ENCODE peak calls at places on chromosomes 3 and 15, in seven cellular contexts. C, J, K, P, W, Q and Y are unnamed samples.

GRCh38 chr3:72282918-72283317 is 498.0 kb upstream of the PROK2 start:
- DNase-seq in C (no peak), J (no peak), K (no peak), P (no peak), W (no peak), Q (no peak), Y (no peak)

GRCh38 chr3:29758108-29759020 is 477.5 kb downstream of the RBMS3 start:
- DNase-seq in C (no peak), J (no peak), K (peak), P (peak), W (no peak), Q (peak), Y (no peak)

GRCh38 chr3:120450914-120451669 is at the start of gene FSTL1:
- DNase-seq in C (peak), J (peak), K (no peak), P (peak), W (no peak), Q (peak), Y (peak)

GRCh38 chr15:91032919-91033803 is 10.8 kb upstream of the VPS33B start:
- DNase-seq in C (peak), J (peak), K (peak), P (no peak), W (peak), Q (peak), Y (peak)

GRCh38 chr3:48739955-48740823 is 23.2 kb upstream of the IP6K2 start:
- DNase-seq in C (peak), J (peak), K (peak), P (peak), W (peak), Q (peak), Y (peak)

GRCh38 chr3:40143283-40144090 is 166.0 kb upstream of the EIF1B start:
- DNase-seq in C (no peak), J (no peak), K (no peak), P (no peak), W (no peak), Q (peak), Y (no peak)

GRCh38 chr3:141105828-141106628 is 54.9 kb downstream of the SPSB4 start:
- DNase-seq in C (peak), J (peak), K (peak), P (peak), W (no peak), Q (peak), Y (peak)

GRCh38 chr3:193680220-193680619 is 87.2 kb downstream of the OPA1 start:
- DNase-seq in C (no peak), J (no peak), K (no peak), P (peak), W (no peak), Q (no peak), Y (no peak)

GRCh38 chr3:29128004-29128403 is 152.9 kb upstream of the RBMS3 start:
- DNase-seq in C (no peak), J (no peak), K (no peak), P (peak), W (no peak), Q (no peak), Y (peak)

GRCh38 chr3:148723591-148723990 is 25.9 kb downstream of the AGTR1 start:
- DNase-seq in C (no peak), J (no peak), K (no peak), P (peak), W (no peak), Q (peak), Y (no peak)

GRCh38 chr3:67916353-67916752 is 261.9 kb upstream of the SUCLG2 start:
- DNase-seq in C (no peak), J (no peak), K (no peak), P (no peak), W (no peak), Q (no peak), Y (no peak)

GRCh38 chr15:31263751-31264533 is 62.7 kb upstream of the KLF13 start:
- DNase-seq in C (peak), J (peak), K (peak), P (no peak), W (no peak), Q (no peak), Y (peak)

GRCh38 chr15:61748529-61748928 is 311.7 kb downstream of the VPS13C start:
- DNase-seq in C (no peak), J (no peak), K (peak), P (no peak), W (no peak), Q (peak), Y (no peak)

GRCh38 chr3:126613481-126614187 is 41.3 kb downstream of the TXNRD3 start:
- DNase-seq in C (no peak), J (no peak), K (no peak), P (peak), W (no peak), Q (no peak), Y (no peak)

GRCh38 chr3:25047058-25047457 is 381.0 kb upstream of the RARB start:
- DNase-seq in C (no peak), J (no peak), K (no peak), P (no peak), W (no peak), Q (no peak), Y (no peak)

DNA sequence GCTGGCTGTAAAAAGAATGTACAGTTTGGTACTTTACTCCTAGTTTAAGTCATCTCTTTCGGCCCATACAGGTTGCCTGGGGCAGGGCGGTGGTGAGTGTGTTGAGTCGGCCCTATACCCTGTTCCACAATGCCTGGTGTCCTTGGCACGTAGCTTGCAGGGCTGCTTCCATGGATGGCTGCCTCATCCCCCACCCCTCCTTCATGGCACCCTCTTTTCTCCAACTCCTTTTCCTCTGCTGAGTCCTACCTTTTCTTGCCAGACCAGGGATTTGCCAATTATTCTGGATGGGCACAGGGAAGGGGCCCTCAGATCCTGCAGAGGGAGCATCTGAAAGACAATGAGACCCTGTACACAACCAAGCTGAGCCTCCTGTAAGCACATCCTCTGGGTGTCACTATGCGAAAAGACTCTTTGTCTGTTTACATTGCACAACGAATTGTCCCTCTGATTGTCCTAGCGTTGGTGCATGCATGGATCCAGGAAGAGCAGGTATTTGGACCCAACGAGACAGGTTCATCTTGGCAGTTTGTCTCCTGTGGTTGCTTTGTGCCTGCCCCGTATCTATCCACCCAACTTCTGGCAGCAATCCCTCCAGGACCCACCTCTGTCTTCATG is 73.6 kb upstream of the CGNL1 start:
- DNase-seq in C (no peak), J (no peak), K (no peak), P (no peak), W (no peak), Q (no peak), Y (no peak)
- H3K27ac ChIP-seq in C (no peak), J (no peak), K (no peak), P (no peak), W (no peak), Q (no peak), Y (no peak)

GRCh38 chr3:136672457-136672856 is 79.7 kb downstream of the STAG1 start:
- DNase-seq in C (no peak), J (no peak), K (no peak), P (no peak), W (no peak), Q (no peak), Y (no peak)
- TF ChIP-seq CTCF in C (no peak), J (no peak), K (no peak), P (no peak), W (no peak), Q (no peak), Y (no peak)

GRCh38 chr3:191358929-191359328 is 28.6 kb upstream of the UTS2B start:
- DNase-seq in C (no peak), J (no peak), K (peak), P (no peak), W (no peak), Q (no peak), Y (no peak)
- H3K9ac ChIP-seq in C (no peak), J (no peak), K (no peak), P (no peak), W (no peak), Q (no peak), Y (no peak)

GRCh38 chr15:95556866-95557225 is 773.7 kb upstream of the NR2F2 start:
- DNase-seq in C (no peak), J (no peak), K (no peak), P (no peak), W (no peak), Q (no peak), Y (peak)
- H3K27ac ChIP-seq in C (no peak), J (no peak), K (peak), P (peak), W (no peak), Q (peak), Y (no peak)